ENCODE peak calls at places on chromosomes 7 and 10, in eight cellular contexts. One of them, this sample, is unnamed.

GRCh38 chr7:157789094-157789493 is 452.3 kb downstream of the DNAJB6 start:
- DNase-seq in NB4: no peak
- DNase-seq in body of pancreas: no peak
- DNase-seq in GM12892: no peak
- DNase-seq in HCT116: no peak
- DNase-seq in ovary: no peak
- DNase-seq in HepG2: no peak
- DNase-seq in prostate gland: no peak
- DNase-seq in this sample: no peak

GRCh38 chr7:144019457-144019856 is 19.3 kb downstream of the OR6B1 start:
- DNase-seq in NB4: no peak
- DNase-seq in body of pancreas: peak; percentile 10
- DNase-seq in GM12892: no peak
- DNase-seq in HCT116: no peak
- DNase-seq in ovary: no peak
- DNase-seq in HepG2: peak; percentile 69
- DNase-seq in prostate gland: no peak
- DNase-seq in this sample: no peak

GRCh38 chr10:4316166-4316810 is 509.7 kb upstream of the AKR1E2 start:
- DNase-seq in NB4: no peak
- DNase-seq in body of pancreas: no peak
- DNase-seq in GM12892: no peak
- DNase-seq in HCT116: no peak
- DNase-seq in ovary: no peak
- DNase-seq in HepG2: no peak
- DNase-seq in prostate gland: no peak
- DNase-seq in this sample: no peak

GRCh38 chr7:57215423-57215822 is 83.2 kb upstream of the ZNF479 start:
- DNase-seq in NB4: no peak
- DNase-seq in body of pancreas: no peak
- DNase-seq in GM12892: no peak
- DNase-seq in HCT116: no peak
- DNase-seq in ovary: no peak
- DNase-seq in HepG2: no peak
- DNase-seq in prostate gland: no peak
- DNase-seq in this sample: peak; percentile 15

GRCh38 chr7:75951506-75951905 is 36.6 kb downstream of the POR start:
- DNase-seq in NB4: peak; percentile 88
- DNase-seq in body of pancreas: peak; percentile 62
- DNase-seq in GM12892: no peak
- DNase-seq in HCT116: no peak
- DNase-seq in ovary: no peak
- DNase-seq in HepG2: peak; percentile 33
- DNase-seq in prostate gland: no peak
- DNase-seq in this sample: no peak

GRCh38 chr7:13742719-13743640 is 246.5 kb downstream of the ETV1 start:
- DNase-seq in NB4: peak; percentile 51
- DNase-seq in body of pancreas: peak; percentile 58
- DNase-seq in GM12892: no peak
- DNase-seq in HCT116: peak; percentile 39
- DNase-seq in ovary: no peak
- DNase-seq in HepG2: no peak
- DNase-seq in prostate gland: peak; percentile 36
- DNase-seq in this sample: no peak

GRCh38 chr10:79246209-79246581 is 101.1 kb upstream of the PPIF start:
- DNase-seq in NB4: no peak
- DNase-seq in body of pancreas: peak; percentile 80
- DNase-seq in GM12892: no peak
- DNase-seq in HCT116: no peak
- DNase-seq in ovary: peak; percentile 68
- DNase-seq in HepG2: no peak
- DNase-seq in prostate gland: no peak
- DNase-seq in this sample: peak; percentile 87

GRCh38 chr10:74114041-74114448 is 36.6 kb downstream of the AP3M1 start:
- DNase-seq in NB4: no peak
- DNase-seq in body of pancreas: no peak
- DNase-seq in GM12892: no peak
- DNase-seq in HCT116: no peak
- DNase-seq in ovary: no peak
- DNase-seq in HepG2: no peak
- DNase-seq in prostate gland: no peak
- DNase-seq in this sample: no peak

GRCh38 chr10:30555465-30555864 is 74.1 kb downstream of the LYZL2 start:
- DNase-seq in NB4: no peak
- DNase-seq in body of pancreas: no peak
- DNase-seq in GM12892: no peak
- DNase-seq in HCT116: no peak
- DNase-seq in ovary: no peak
- DNase-seq in HepG2: no peak
- DNase-seq in prostate gland: no peak
- DNase-seq in this sample: no peak

GRCh38 chr7:106570146-106570545 is 90.8 kb downstream of the CCDC71L start:
- DNase-seq in NB4: no peak
- DNase-seq in body of pancreas: no peak
- DNase-seq in GM12892: no peak
- DNase-seq in HCT116: no peak
- DNase-seq in ovary: no peak
- DNase-seq in HepG2: no peak
- DNase-seq in prostate gland: no peak
- DNase-seq in this sample: no peak

GRCh38 chr10:110353244-110354119 is 48.8 kb upstream of the SMNDC1 start:
- DNase-seq in NB4: peak; percentile 23
- DNase-seq in body of pancreas: no peak
- DNase-seq in GM12892: no peak
- DNase-seq in HCT116: peak; percentile 73
- DNase-seq in ovary: no peak
- DNase-seq in HepG2: no peak
- DNase-seq in prostate gland: no peak
- DNase-seq in this sample: no peak

GRCh38 chr7:74126220-74126880 is 42.7 kb downstream of the LIMK1 start:
- DNase-seq in NB4: no peak
- DNase-seq in body of pancreas: no peak
- DNase-seq in GM12892: no peak
- DNase-seq in HCT116: no peak
- DNase-seq in ovary: no peak
- DNase-seq in HepG2: no peak
- DNase-seq in prostate gland: no peak
- DNase-seq in this sample: no peak

GRCh38 chr10:89201345-89202032 is 5.6 kb downstream of the CH25H start:
- DNase-seq in NB4: no peak
- DNase-seq in body of pancreas: no peak
- DNase-seq in GM12892: no peak
- DNase-seq in HCT116: no peak
- DNase-seq in ovary: no peak
- DNase-seq in HepG2: no peak
- DNase-seq in prostate gland: no peak
- DNase-seq in this sample: no peak

GRCh38 chr7:122689346-122690109 is 9.4 kb downstream of the RNF133 start:
- DNase-seq in NB4: no peak
- DNase-seq in body of pancreas: no peak
- DNase-seq in GM12892: no peak
- DNase-seq in HCT116: no peak
- DNase-seq in ovary: no peak
- DNase-seq in HepG2: peak; percentile 27
- DNase-seq in prostate gland: no peak
- DNase-seq in this sample: no peak

GRCh38 chr7:44280993-44281721 is 44.2 kb downstream of the CAMK2B start:
- DNase-seq in NB4: no peak
- DNase-seq in body of pancreas: peak; percentile 1
- DNase-seq in GM12892: no peak
- DNase-seq in HCT116: no peak
- DNase-seq in ovary: peak; percentile 10
- DNase-seq in HepG2: no peak
- DNase-seq in prostate gland: no peak
- DNase-seq in this sample: peak; percentile 11

GRCh38 chr10:85916999-85917573 is 449.5 kb downstream of the GRID1 start:
- DNase-seq in NB4: no peak
- DNase-seq in body of pancreas: peak; percentile 36
- DNase-seq in GM12892: no peak
- DNase-seq in HCT116: no peak
- DNase-seq in ovary: no peak
- DNase-seq in HepG2: no peak
- DNase-seq in prostate gland: peak; percentile 34
- DNase-seq in this sample: peak; percentile 75

GRCh38 chr7:77538908-77539212 is 1.8 kb downstream of the PTPN12 start:
- DNase-seq in NB4: no peak
- DNase-seq in body of pancreas: no peak
- DNase-seq in GM12892: no peak
- DNase-seq in HCT116: no peak
- DNase-seq in ovary: no peak
- DNase-seq in HepG2: no peak
- DNase-seq in prostate gland: no peak
- DNase-seq in this sample: no peak

GRCh38 chr7:129947701-129948100 is 5.1 kb downstream of the UBE2H start:
- DNase-seq in NB4: no peak
- DNase-seq in body of pancreas: no peak
- DNase-seq in GM12892: no peak
- DNase-seq in HCT116: no peak
- DNase-seq in ovary: no peak
- DNase-seq in HepG2: no peak
- DNase-seq in prostate gland: no peak
- DNase-seq in this sample: no peak

GRCh38 chr10:107971411-107971810 is 806.9 kb upstream of the SORCS1 start:
- DNase-seq in NB4: no peak
- DNase-seq in body of pancreas: no peak
- DNase-seq in GM12892: no peak
- DNase-seq in HCT116: no peak
- DNase-seq in ovary: no peak
- DNase-seq in HepG2: no peak
- DNase-seq in prostate gland: no peak
- DNase-seq in this sample: no peak

GRCh38 chr10:98186681-98187080 is 52.2 kb downstream of the R3HCC1L start:
- DNase-seq in NB4: no peak
- DNase-seq in body of pancreas: no peak
- DNase-seq in GM12892: no peak
- DNase-seq in HCT116: no peak
- DNase-seq in ovary: no peak
- DNase-seq in HepG2: no peak
- DNase-seq in prostate gland: no peak
- DNase-seq in this sample: no peak

GRCh38 chr10:119535837-119536507 is 6.5 kb downstream of the RGS10 start:
- DNase-seq in NB4: no peak
- DNase-seq in body of pancreas: no peak
- DNase-seq in GM12892: no peak
- DNase-seq in HCT116: no peak
- DNase-seq in ovary: no peak
- DNase-seq in HepG2: no peak
- DNase-seq in prostate gland: no peak
- DNase-seq in this sample: no peak

GRCh38 chr10:33363112-33363511 is 28.6 kb upstream of the NRP1 start:
- DNase-seq in NB4: no peak
- DNase-seq in body of pancreas: no peak
- DNase-seq in GM12892: no peak
- DNase-seq in HCT116: no peak
- DNase-seq in ovary: no peak
- DNase-seq in HepG2: no peak
- DNase-seq in prostate gland: no peak
- DNase-seq in this sample: no peak

GRCh38 chr7:103680161-103681144 is 234.4 kb upstream of the SLC26A5 start:
- DNase-seq in NB4: no peak
- DNase-seq in body of pancreas: no peak
- DNase-seq in GM12892: no peak
- DNase-seq in HCT116: no peak
- DNase-seq in ovary: no peak
- DNase-seq in HepG2: no peak
- DNase-seq in prostate gland: no peak
- DNase-seq in this sample: no peak

GRCh38 chr10:104268691-104269645 is at the start of gene GSTO2:
- DNase-seq in NB4: peak; percentile 100
- DNase-seq in body of pancreas: peak; percentile 99
- DNase-seq in GM12892: peak; percentile 99
- DNase-seq in HCT116: peak; percentile 99
- DNase-seq in ovary: peak; percentile 98
- DNase-seq in HepG2: no peak
- DNase-seq in prostate gland: peak; percentile 99
- DNase-seq in this sample: peak; percentile 99
- TF ChIP-seq POLR2A in NB4: peak; percentile 94
- TF ChIP-seq POLR2A in body of pancreas: peak; percentile 83
- TF ChIP-seq POLR2A in GM12892: peak; percentile 97
- TF ChIP-seq POLR2A in HCT116: peak; percentile 94
- TF ChIP-seq POLR2A in ovary: peak; percentile 85
- TF ChIP-seq POLR2A in HepG2: no peak
- TF ChIP-seq POLR2A in prostate gland: peak; percentile 75
- TF ChIP-seq POLR2A in this sample: peak; percentile 79

DNA sequence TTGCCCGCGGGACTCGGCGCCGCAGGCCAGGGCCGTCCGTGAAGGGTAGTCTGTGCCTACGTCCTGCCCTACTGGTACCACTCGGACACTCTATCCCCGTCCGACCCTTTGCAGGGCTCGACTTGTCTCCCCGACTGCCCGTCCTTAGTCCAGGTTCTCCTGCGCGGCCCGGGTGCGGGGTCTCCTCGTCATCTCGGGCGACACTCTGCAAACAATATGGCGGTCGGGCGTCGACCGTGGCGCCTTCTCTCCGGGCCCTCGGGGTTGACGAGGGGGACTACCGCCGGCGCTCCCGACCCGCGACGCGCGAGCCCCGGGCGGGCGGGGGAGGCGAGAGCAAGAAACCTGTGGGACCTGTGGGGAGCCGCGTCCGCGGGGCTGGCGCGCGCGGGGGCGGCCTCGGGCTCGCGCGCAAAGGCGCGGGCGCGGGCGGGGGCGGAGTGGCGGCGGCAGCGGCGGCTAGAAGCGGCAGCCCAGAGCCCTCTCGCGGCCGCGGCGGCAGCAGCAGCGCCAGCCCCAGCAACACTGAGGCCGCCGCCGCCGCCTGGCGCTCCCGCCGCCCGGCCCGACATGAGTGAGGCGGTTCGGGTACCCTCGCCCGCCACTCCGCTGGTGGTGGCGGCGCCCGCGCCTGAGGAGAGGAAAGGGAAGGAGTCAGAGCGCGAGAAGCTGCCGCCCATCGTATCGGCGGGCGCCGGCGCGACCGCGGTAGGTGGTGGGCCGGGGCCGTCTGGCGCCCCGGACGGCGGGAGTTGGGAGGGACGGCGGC is at the start of gene HECTD2:
- DNase-seq in NB4: peak; percentile 88
- DNase-seq in body of pancreas: peak; percentile 84
- DNase-seq in GM12892: peak; percentile 66
- DNase-seq in HCT116: peak; percentile 19
- DNase-seq in ovary: peak; percentile 86
- DNase-seq in HepG2: peak; percentile 49
- DNase-seq in prostate gland: peak; percentile 75
- DNase-seq in this sample: peak; percentile 87
- TF ChIP-seq POLR2A in NB4: no peak
- TF ChIP-seq POLR2A in body of pancreas: peak; percentile 77
- TF ChIP-seq POLR2A in GM12892: peak; percentile 51
- TF ChIP-seq POLR2A in HCT116: peak; percentile 32
- TF ChIP-seq POLR2A in ovary: peak; percentile 50
- TF ChIP-seq POLR2A in HepG2: peak; percentile 85
- TF ChIP-seq POLR2A in prostate gland: no peak
- TF ChIP-seq POLR2A in this sample: peak; percentile 35

GRCh38 chr10:77873558-77874380 is 52.8 kb downstream of the DLG5 start:
- DNase-seq in NB4: peak; percentile 94
- DNase-seq in body of pancreas: peak; percentile 52
- DNase-seq in GM12892: peak; percentile 64
- DNase-seq in HCT116: peak; percentile 73
- DNase-seq in ovary: peak; percentile 60
- DNase-seq in HepG2: peak; percentile 70
- DNase-seq in prostate gland: peak; percentile 81
- DNase-seq in this sample: no peak
- TF ChIP-seq POLR2A in NB4: no peak
- TF ChIP-seq POLR2A in body of pancreas: peak; percentile 17
- TF ChIP-seq POLR2A in GM12892: peak; percentile 59
- TF ChIP-seq POLR2A in HCT116: no peak
- TF ChIP-seq POLR2A in ovary: no peak
- TF ChIP-seq POLR2A in HepG2: no peak
- TF ChIP-seq POLR2A in prostate gland: peak; percentile 79
- TF ChIP-seq POLR2A in this sample: no peak

GRCh38 chr7:65006094-65006992 is at the start of gene ERV3-1:
- DNase-seq in NB4: peak; percentile 100
- DNase-seq in body of pancreas: peak; percentile 97
- DNase-seq in GM12892: peak; percentile 82
- DNase-seq in HCT116: peak; percentile 91
- DNase-seq in ovary: peak; percentile 95
- DNase-seq in HepG2: peak; percentile 97
- DNase-seq in prostate gland: peak; percentile 97
- DNase-seq in this sample: peak; percentile 97
- TF ChIP-seq POLR2A in NB4: peak; percentile 99
- TF ChIP-seq POLR2A in body of pancreas: peak; percentile 98
- TF ChIP-seq POLR2A in GM12892: peak; percentile 97
- TF ChIP-seq POLR2A in HCT116: peak; percentile 64
- TF ChIP-seq POLR2A in ovary: peak; percentile 91
- TF ChIP-seq POLR2A in HepG2: peak; percentile 96
- TF ChIP-seq POLR2A in prostate gland: peak; percentile 95
- TF ChIP-seq POLR2A in this sample: peak; percentile 96